ENCODE peak calls at places on chromosomes 2 and 18, in eight cellular contexts. M, Q, U, W, X, J, P and F are unnamed samples.

GRCh38 chr2:221715783-221716386 is 143.8 kb upstream of the EPHA4 start:
- DNase-seq in U (peak), P (no peak), M (no peak), J (no peak), Q (no peak), W (no peak), X (no peak), F (no peak)

GRCh38 chr2:38021589-38021988 is 54.4 kb downstream of the CYP1B1 start:
- DNase-seq in M (no peak), W (no peak), Q (no peak), X (no peak), P (no peak), U (no peak), J (no peak), F (no peak)

GRCh38 chr18:26383454-26384270 is 157.4 kb downstream of the TAF4B start:
- DNase-seq in X (no peak), U (peak), M (peak), Q (no peak), P (no peak), W (peak), J (no peak), F (no peak)

GRCh38 chr18:74528478-74528877 is 5.8 kb upstream of the CNDP1 start:
- DNase-seq in Q (no peak), M (no peak), P (no peak), W (no peak), U (no peak), J (no peak), X (no peak), F (no peak)

GRCh38 chr2:179344280-179344961 is 79.8 kb upstream of the SESTD1 start:
- DNase-seq in U (peak), M (no peak), W (peak), Q (no peak), J (no peak), X (no peak), P (no peak), F (no peak)

GRCh38 chr18:31723998-31724711 is 36.5 kb downstream of the SLC25A52 start:
- DNase-seq in Q (no peak), P (no peak), M (peak), W (no peak), U (peak), X (peak), J (no peak), F (no peak)

GRCh38 chr2:206084468-206084869 is 1.5 kb downstream of the INO80D start:
- DNase-seq in P (peak), Q (no peak), U (peak), W (no peak), J (peak), X (peak), M (peak), F (peak)

GRCh38 chr2:30253873-30254691 is 22.7 kb downstream of the LBH start:
- DNase-seq in J (no peak), X (no peak), M (no peak), W (no peak), Q (no peak), P (no peak), U (no peak), F (no peak)